ENCODE peak calls at places on chromosomes 6 and 20, in four cellular contexts. One of them, this sample, is unnamed.
A peak's percentile ranks its signal among the peaks of the same experiment; 100 is the strongest.

GRCh38 chr6:155050311-155050710 is 55.2 kb downstream of the TIAM2 start:
- DNase-seq in GM12878: peak; percentile 27
- DNase-seq in K562: no peak
- DNase-seq in HepG2: no peak
- DNase-seq in this sample: no peak

GRCh38 chr6:132730560-132730959 is 16.7 kb upstream of the VNN1 start:
- DNase-seq in K562: no peak
- DNase-seq in HepG2: no peak
- DNase-seq in GM12878: no peak
- DNase-seq in this sample: peak; percentile 62

GRCh38 chr6:104930939-104931338 is 26.0 kb upstream of the LIN28B start:
- DNase-seq in GM12878: no peak
- DNase-seq in HepG2: no peak
- DNase-seq in K562: no peak
- DNase-seq in this sample: no peak

GRCh38 chr20:63210011-63210605 is 5.8 kb downstream of the YTHDF1 start:
- DNase-seq in HepG2: no peak
- DNase-seq in GM12878: no peak
- DNase-seq in K562: no peak
- DNase-seq in this sample: no peak

GRCh38 chr20:21360686-21361085 is 36.6 kb downstream of the NKX2-4 start:
- DNase-seq in K562: no peak
- DNase-seq in HepG2: no peak
- DNase-seq in GM12878: no peak
- DNase-seq in this sample: no peak

GRCh38 chr6:23494367-23494766 is 631.6 kb upstream of the NRSN1 start:
- DNase-seq in K562: no peak
- DNase-seq in GM12878: no peak
- DNase-seq in HepG2: no peak
- DNase-seq in this sample: no peak

GRCh38 chr6:5259428-5259827 is 1.3 kb downstream of the LYRM4 start:
- DNase-seq in HepG2: no peak
- DNase-seq in K562: peak; percentile 38
- DNase-seq in GM12878: no peak
- DNase-seq in this sample: no peak

GRCh38 chr6:2450546-2450945 is 205.1 kb upstream of the GMDS start:
- DNase-seq in HepG2: no peak
- DNase-seq in K562: no peak
- DNase-seq in GM12878: no peak
- DNase-seq in this sample: no peak

GRCh38 chr6:66854014-66854413 is 1147.0 kb upstream of the EYS start:
- DNase-seq in HepG2: no peak
- DNase-seq in K562: no peak
- DNase-seq in GM12878: no peak
- DNase-seq in this sample: no peak

GRCh38 chr6:56756219-56756789 is 113.6 kb upstream of the DST start:
- DNase-seq in GM12878: no peak
- DNase-seq in K562: no peak
- DNase-seq in HepG2: no peak
- DNase-seq in this sample: no peak

GRCh38 chr20:63377256-63378114 is 16.3 kb upstream of the CHRNA4 start:
- DNase-seq in GM12878: no peak
- DNase-seq in K562: no peak
- DNase-seq in HepG2: peak; percentile 65
- DNase-seq in this sample: no peak

GRCh38 chr20:59645316-59645715 is 41.0 kb downstream of the PHACTR3 start:
- DNase-seq in GM12878: no peak
- DNase-seq in K562: no peak
- DNase-seq in HepG2: no peak
- DNase-seq in this sample: no peak

GRCh38 chr6:106163446-106163965 is 77.4 kb downstream of the PRDM1 start:
- DNase-seq in GM12878: peak; percentile 69
- DNase-seq in HepG2: no peak
- DNase-seq in K562: no peak
- DNase-seq in this sample: no peak

GRCh38 chr20:60410865-60411264 is 452.6 kb downstream of the CDH26 start:
- DNase-seq in HepG2: no peak
- DNase-seq in K562: no peak
- DNase-seq in GM12878: no peak
- DNase-seq in this sample: no peak

GRCh38 chr20:58938541-58938940 is 42.5 kb upstream of the NELFCD start:
- DNase-seq in HepG2: no peak
- DNase-seq in GM12878: no peak
- DNase-seq in K562: no peak
- DNase-seq in this sample: no peak

GRCh38 chr6:38353310-38354032 is 286.3 kb downstream of the BTBD9 start:
- DNase-seq in HepG2: no peak
- DNase-seq in GM12878: no peak
- DNase-seq in K562: no peak
- DNase-seq in this sample: no peak

GRCh38 chr6:36025932-36026327 is 1.5 kb upstream of the SLC26A8 start:
- DNase-seq in HepG2: peak; percentile 57
- DNase-seq in GM12878: no peak
- DNase-seq in K562: no peak
- DNase-seq in this sample: no peak

GRCh38 chr6:43541774-43542471 is 25.0 kb downstream of the POLR1C start:
- DNase-seq in HepG2: no peak
- DNase-seq in K562: no peak
- DNase-seq in GM12878: no peak
- DNase-seq in this sample: no peak

GRCh38 chr6:33008944-33009861 is at the start of gene HLA-DOA:
- DNase-seq in K562: peak; percentile 39
- DNase-seq in HepG2: no peak
- DNase-seq in GM12878: peak; percentile 75
- DNase-seq in this sample: no peak

GRCh38 chr6:166633732-166634535 is 6.9 kb upstream of the RPS6KA2 start:
- DNase-seq in GM12878: no peak
- DNase-seq in K562: peak; percentile 23
- DNase-seq in HepG2: peak; percentile 20
- DNase-seq in this sample: no peak

GRCh38 chr6:124310139-124310538 is 506.5 kb downstream of the NKAIN2 start:
- DNase-seq in GM12878: no peak
- DNase-seq in K562: no peak
- DNase-seq in HepG2: no peak
- DNase-seq in this sample: no peak

GRCh38 chr6:111530777-111531176 is 47.8 kb upstream of the REV3L start:
- DNase-seq in HepG2: no peak
- DNase-seq in K562: no peak
- DNase-seq in GM12878: no peak
- DNase-seq in this sample: no peak

GRCh38 chr20:38840894-38841470 is 35.5 kb downstream of the PPP1R16B start:
- DNase-seq in GM12878: no peak
- DNase-seq in K562: no peak
- DNase-seq in HepG2: no peak
- DNase-seq in this sample: no peak

GRCh38 chr6:132142308-132142707 is 191.1 kb upstream of the CCN2 start:
- DNase-seq in HepG2: no peak
- DNase-seq in GM12878: no peak
- DNase-seq in K562: no peak
- DNase-seq in this sample: no peak

GRCh38 chr6:147207351-147207750 is 3.1 kb downstream of the STXBP5 start:
- DNase-seq in GM12878: no peak
- DNase-seq in K562: no peak
- DNase-seq in HepG2: no peak
- DNase-seq in this sample: no peak

GRCh38 chr6:41674231-41675000 is 36.1 kb downstream of the MDFI start:
- DNase-seq in GM12878: no peak
- DNase-seq in HepG2: no peak
- DNase-seq in K562: no peak
- DNase-seq in this sample: no peak

GRCh38 chr6:43666181-43666920 is 21.2 kb downstream of the MRPS18A start:
- DNase-seq in HepG2: no peak
- DNase-seq in GM12878: no peak
- DNase-seq in K562: no peak
- DNase-seq in this sample: no peak

GRCh38 chr20:24580006-24580405 is 110.6 kb downstream of the SYNDIG1 start:
- DNase-seq in K562: no peak
- DNase-seq in GM12878: no peak
- DNase-seq in HepG2: no peak
- DNase-seq in this sample: no peak

GRCh38 chr6:87115402-87116135 is 20.7 kb upstream of the CGA start:
- DNase-seq in HepG2: no peak
- DNase-seq in K562: no peak
- DNase-seq in GM12878: no peak
- DNase-seq in this sample: no peak

GRCh38 chr6:101396552-101397173 is 3.2 kb downstream of the GRIK2 start:
- DNase-seq in GM12878: no peak
- DNase-seq in K562: peak; percentile 35
- DNase-seq in HepG2: peak; percentile 36
- DNase-seq in this sample: no peak

GRCh38 chr20:62480318-62480717 is 4.5 kb upstream of the GATA5 start:
- DNase-seq in K562: no peak
- DNase-seq in GM12878: no peak
- DNase-seq in HepG2: no peak
- DNase-seq in this sample: no peak

GRCh38 chr6:154520280-154520679 is 9.8 kb upstream of the CNKSR3 start:
- DNase-seq in HepG2: no peak
- DNase-seq in GM12878: no peak
- DNase-seq in K562: peak; percentile 51
- DNase-seq in this sample: no peak

GRCh38 chr6:165707067-165707853 is 44.2 kb upstream of the PDE10A start:
- DNase-seq in HepG2: no peak
- DNase-seq in K562: no peak
- DNase-seq in GM12878: no peak
- DNase-seq in this sample: no peak

GRCh38 chr20:33301192-33301930 is 18.3 kb downstream of the BPIFB1 start:
- DNase-seq in K562: peak; percentile 34
- DNase-seq in HepG2: no peak
- DNase-seq in GM12878: no peak
- DNase-seq in this sample: peak; percentile 25

GRCh38 chr6:152270301-152270925 is 366.7 kb downstream of the SYNE1 start:
- DNase-seq in GM12878: no peak
- DNase-seq in HepG2: no peak
- DNase-seq in K562: no peak
- DNase-seq in this sample: no peak

GRCh38 chr6:152271681-152272464 is 365.3 kb downstream of the SYNE1 start:
- DNase-seq in GM12878: peak; percentile 13
- DNase-seq in K562: no peak
- DNase-seq in HepG2: no peak
- DNase-seq in this sample: no peak

GRCh38 chr6:152265651-152266050 is 371.5 kb downstream of the SYNE1 start:
- DNase-seq in K562: no peak
- DNase-seq in GM12878: no peak
- DNase-seq in HepG2: no peak
- DNase-seq in this sample: no peak

GRCh38 chr6:152268846-152269442 is 368.2 kb downstream of the SYNE1 start:
- DNase-seq in HepG2: no peak
- DNase-seq in K562: no peak
- DNase-seq in GM12878: no peak
- DNase-seq in this sample: no peak

DNA sequence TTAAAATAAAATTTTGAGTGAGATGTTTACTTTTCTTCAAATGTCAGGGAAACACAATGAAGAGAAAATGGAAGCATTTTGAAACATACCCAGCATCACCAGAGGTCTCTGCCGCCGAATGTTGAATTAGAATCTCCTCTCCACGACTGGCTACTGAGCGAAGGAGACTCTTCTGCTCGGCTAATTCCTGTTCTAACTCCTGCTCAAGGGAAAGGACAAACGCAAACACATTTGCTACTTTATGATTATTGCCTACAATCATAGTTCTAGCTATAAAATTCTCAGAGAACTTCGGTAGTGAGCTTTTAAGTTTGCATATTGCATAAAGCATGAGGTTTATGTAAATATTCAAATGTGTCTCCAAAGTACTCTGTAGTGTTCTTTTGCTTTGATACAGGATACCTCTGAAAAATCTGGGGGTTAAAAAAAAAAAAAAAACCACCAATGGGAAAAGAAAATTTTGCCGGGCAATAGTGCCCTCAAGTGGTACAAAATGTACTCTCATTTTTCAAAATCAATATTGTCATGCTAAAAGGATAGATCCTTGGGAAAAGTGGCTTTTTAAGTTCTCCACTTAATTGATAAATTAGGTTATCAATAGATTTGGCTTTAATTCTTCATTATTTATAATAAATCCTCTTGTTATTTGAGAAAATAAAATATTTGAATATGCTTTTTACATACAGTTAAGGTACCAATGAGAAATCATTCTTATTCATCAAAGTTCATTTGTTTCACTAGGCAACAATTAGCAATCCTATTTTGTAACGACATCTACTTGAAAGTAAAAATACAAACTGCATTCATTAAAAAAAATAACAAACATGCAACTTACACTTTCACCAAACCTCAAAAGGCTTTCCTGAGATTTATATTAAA is 369.0 kb downstream of the SYNE1 start:
- DNase-seq in HepG2: peak; percentile 45
- DNase-seq in GM12878: no peak
- DNase-seq in K562: peak; percentile 11
- DNase-seq in this sample: peak; percentile 3
- H3K27ac ChIP-seq in HepG2: no peak overlapping the region
- H3K27ac ChIP-seq in GM12878: no peak overlapping the region
- H3K27ac ChIP-seq in K562: no peak overlapping the region
- H3K27ac ChIP-seq in this sample: no peak overlapping the region

DNA sequence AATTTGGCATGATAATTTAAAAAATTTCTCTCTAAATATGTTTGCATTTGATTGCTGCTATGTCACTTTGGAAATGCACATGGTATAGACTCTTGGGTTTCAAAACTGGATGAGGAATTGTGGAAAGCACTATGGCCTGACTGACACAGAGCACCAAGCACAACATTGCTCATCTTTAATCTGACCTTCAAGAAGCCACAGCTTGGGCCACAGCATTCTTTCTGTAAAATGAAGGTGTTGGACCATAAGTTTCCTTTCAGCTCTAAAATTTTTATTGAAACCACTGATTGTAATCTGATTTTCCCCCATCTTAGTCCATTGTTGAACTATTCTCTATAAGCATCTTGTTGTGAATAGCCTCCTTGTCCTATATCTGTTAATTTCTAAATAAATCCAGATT is 41.0 kb downstream of the QKI start:
- DNase-seq in K562: no peak
- DNase-seq in GM12878: no peak
- DNase-seq in HepG2: no peak
- DNase-seq in this sample: no peak
- TF ChIP-seq CHD4 in K562: no peak
- TF ChIP-seq CHD4 in GM12878: no peak
- TF ChIP-seq CHD4 in HepG2: no peak
- TF ChIP-seq CHD4 in this sample: no peak

GRCh38 chr6:134555672-134556071 is 237.8 kb upstream of the SGK1 start:
- DNase-seq in HepG2: no peak
- DNase-seq in K562: no peak
- DNase-seq in GM12878: no peak
- DNase-seq in this sample: no peak
- H3K27ac ChIP-seq in HepG2: no peak overlapping the region
- H3K27ac ChIP-seq in K562: no peak overlapping the region
- H3K27ac ChIP-seq in GM12878: no peak overlapping the region
- H3K27ac ChIP-seq in this sample: no peak overlapping the region

DNA sequence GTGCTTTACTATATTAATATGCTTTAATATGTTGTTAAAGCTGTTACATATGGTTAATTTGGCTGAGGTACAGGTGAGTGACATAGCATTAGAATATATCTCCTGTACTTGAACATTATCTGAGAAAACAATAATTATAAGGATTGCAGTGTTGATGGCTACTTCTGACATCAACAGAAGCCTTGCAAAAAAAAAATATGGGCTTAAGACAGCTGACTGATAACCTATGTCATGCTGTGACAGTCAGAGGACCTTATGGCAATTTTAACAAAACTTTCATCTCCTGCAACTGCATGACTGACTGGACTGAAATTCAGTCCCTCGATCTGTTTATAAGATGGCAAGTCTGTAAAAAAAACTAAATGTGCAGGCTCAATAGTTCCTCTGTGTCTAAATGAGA is 27.5 kb upstream of the TBX18 start:
- DNase-seq in HepG2: no peak
- DNase-seq in GM12878: no peak
- DNase-seq in K562: no peak
- DNase-seq in this sample: no peak
- TF ChIP-seq CHD4 in HepG2: no peak
- TF ChIP-seq CHD4 in GM12878: no peak
- TF ChIP-seq CHD4 in K562: no peak
- TF ChIP-seq CHD4 in this sample: no peak